ENCODE peak calls at places on chromosomes 6 and 20, in seven cellular contexts. One of them, this sample, is unnamed.

GRCh38 chr6:44133003-44133931 is 5.9 kb downstream of the TMEM63B start:
- DNase-seq in A549: peak
- DNase-seq in psoas muscle: peak
- DNase-seq in CD8-positive, alpha-beta memory T cell: no peak
- DNase-seq in stomach: peak
- DNase-seq in RWPE1: peak
- DNase-seq in caudate nucleus: peak
- DNase-seq in this sample: peak

GRCh38 chr20:9794831-9795230 is 44.0 kb downstream of the PAK5 start:
- DNase-seq in A549: no peak
- DNase-seq in psoas muscle: no peak
- DNase-seq in CD8-positive, alpha-beta memory T cell: no peak
- DNase-seq in stomach: no peak
- DNase-seq in RWPE1: no peak
- DNase-seq in caudate nucleus: no peak
- DNase-seq in this sample: no peak

GRCh38 chr20:63316502-63316921 is 23.5 kb downstream of the COL20A1 start:
- DNase-seq in A549: no peak
- DNase-seq in psoas muscle: peak
- DNase-seq in CD8-positive, alpha-beta memory T cell: peak
- DNase-seq in stomach: no peak
- DNase-seq in RWPE1: no peak
- DNase-seq in caudate nucleus: no peak
- DNase-seq in this sample: no peak

GRCh38 chr6:143224516-143224915 is 163.8 kb downstream of the AIG1 start:
- DNase-seq in A549: no peak
- DNase-seq in psoas muscle: no peak
- DNase-seq in CD8-positive, alpha-beta memory T cell: no peak
- DNase-seq in stomach: no peak
- DNase-seq in RWPE1: no peak
- DNase-seq in caudate nucleus: no peak
- DNase-seq in this sample: no peak

GRCh38 chr6:137219664-137220252 is 573 bp upstream of the IFNGR1 start:
- DNase-seq in A549: no peak
- DNase-seq in psoas muscle: no peak
- DNase-seq in CD8-positive, alpha-beta memory T cell: no peak
- DNase-seq in stomach: no peak
- DNase-seq in RWPE1: no peak
- DNase-seq in caudate nucleus: no peak
- DNase-seq in this sample: no peak

GRCh38 chr6:157631838-157632237 is 191.2 kb upstream of the SNX9 start:
- DNase-seq in A549: no peak
- DNase-seq in psoas muscle: no peak
- DNase-seq in CD8-positive, alpha-beta memory T cell: no peak
- DNase-seq in stomach: no peak
- DNase-seq in RWPE1: no peak
- DNase-seq in caudate nucleus: no peak
- DNase-seq in this sample: no peak

GRCh38 chr6:125203395-125203794 is 49.8 kb downstream of the TPD52L1 start:
- DNase-seq in A549: peak
- DNase-seq in psoas muscle: no peak
- DNase-seq in CD8-positive, alpha-beta memory T cell: no peak
- DNase-seq in stomach: no peak
- DNase-seq in RWPE1: no peak
- DNase-seq in caudate nucleus: no peak
- DNase-seq in this sample: no peak

GRCh38 chr6:133973109-133973971 is 20.3 kb downstream of the TBPL1 start:
- DNase-seq in A549: peak
- DNase-seq in psoas muscle: no peak
- DNase-seq in CD8-positive, alpha-beta memory T cell: no peak
- DNase-seq in stomach: no peak
- DNase-seq in RWPE1: peak
- DNase-seq in caudate nucleus: no peak
- DNase-seq in this sample: no peak

GRCh38 chr6:170042086-170042485 is 248.8 kb downstream of the DLL1 start:
- DNase-seq in A549: no peak
- DNase-seq in psoas muscle: no peak
- DNase-seq in CD8-positive, alpha-beta memory T cell: no peak
- DNase-seq in stomach: no peak
- DNase-seq in RWPE1: no peak
- DNase-seq in caudate nucleus: no peak
- DNase-seq in this sample: no peak

GRCh38 chr6:113103618-113104390 is 753.3 kb upstream of the MARCKS start:
- DNase-seq in A549: no peak
- DNase-seq in psoas muscle: no peak
- DNase-seq in CD8-positive, alpha-beta memory T cell: no peak
- DNase-seq in stomach: no peak
- DNase-seq in RWPE1: no peak
- DNase-seq in caudate nucleus: no peak
- DNase-seq in this sample: no peak

GRCh38 chr6:391559-392440 is at the start of gene IRF4:
- DNase-seq in A549: no peak
- DNase-seq in psoas muscle: no peak
- DNase-seq in CD8-positive, alpha-beta memory T cell: peak
- DNase-seq in stomach: no peak
- DNase-seq in RWPE1: no peak
- DNase-seq in caudate nucleus: no peak
- DNase-seq in this sample: no peak

GRCh38 chr20:49288784-49289696 is 11.2 kb upstream of the ZNFX1 start:
- DNase-seq in A549: no peak
- DNase-seq in psoas muscle: no peak
- DNase-seq in CD8-positive, alpha-beta memory T cell: no peak
- DNase-seq in stomach: no peak
- DNase-seq in RWPE1: no peak
- DNase-seq in caudate nucleus: no peak
- DNase-seq in this sample: no peak

GRCh38 chr6:15550724-15551123 is 112.1 kb downstream of the DTNBP1 start:
- DNase-seq in A549: no peak
- DNase-seq in psoas muscle: no peak
- DNase-seq in CD8-positive, alpha-beta memory T cell: no peak
- DNase-seq in stomach: no peak
- DNase-seq in RWPE1: no peak
- DNase-seq in caudate nucleus: no peak
- DNase-seq in this sample: no peak

GRCh38 chr6:152085533-152085932 is 278.1 kb downstream of the ESR1 start:
- DNase-seq in A549: peak
- DNase-seq in psoas muscle: no peak
- DNase-seq in CD8-positive, alpha-beta memory T cell: no peak
- DNase-seq in stomach: no peak
- DNase-seq in RWPE1: peak
- DNase-seq in caudate nucleus: no peak
- DNase-seq in this sample: no peak

GRCh38 chr6:13229205-13230085 is 98.9 kb downstream of the TBC1D7 start:
- DNase-seq in A549: peak
- DNase-seq in psoas muscle: no peak
- DNase-seq in CD8-positive, alpha-beta memory T cell: peak
- DNase-seq in stomach: no peak
- DNase-seq in RWPE1: peak
- DNase-seq in caudate nucleus: no peak
- DNase-seq in this sample: no peak

GRCh38 chr20:35314460-35315198 is 22.4 kb upstream of the FAM83C start:
- DNase-seq in A549: no peak
- DNase-seq in psoas muscle: no peak
- DNase-seq in CD8-positive, alpha-beta memory T cell: no peak
- DNase-seq in stomach: no peak
- DNase-seq in RWPE1: no peak
- DNase-seq in caudate nucleus: no peak
- DNase-seq in this sample: no peak

GRCh38 chr6:16973071-16973470 is 128.8 kb upstream of the STMND1 start:
- DNase-seq in A549: no peak
- DNase-seq in psoas muscle: no peak
- DNase-seq in CD8-positive, alpha-beta memory T cell: no peak
- DNase-seq in stomach: no peak
- DNase-seq in RWPE1: no peak
- DNase-seq in caudate nucleus: no peak
- DNase-seq in this sample: no peak
- H3K27ac ChIP-seq in A549: no peak
- H3K27ac ChIP-seq in psoas muscle: no peak
- H3K27ac ChIP-seq in CD8-positive, alpha-beta memory T cell: no peak
- H3K27ac ChIP-seq in stomach: no peak
- H3K27ac ChIP-seq in RWPE1: no peak
- H3K27ac ChIP-seq in caudate nucleus: no peak
- H3K27ac ChIP-seq in this sample: no peak

GRCh38 chr6:110419028-110419739 is 3.8 kb upstream of the DDO start:
- DNase-seq in A549: no peak
- DNase-seq in psoas muscle: no peak
- DNase-seq in CD8-positive, alpha-beta memory T cell: no peak
- DNase-seq in stomach: no peak
- DNase-seq in RWPE1: no peak
- DNase-seq in caudate nucleus: no peak
- DNase-seq in this sample: no peak

GRCh38 chr6:110410534-110410933 is 4.8 kb downstream of the DDO start:
- DNase-seq in A549: no peak
- DNase-seq in psoas muscle: no peak
- DNase-seq in CD8-positive, alpha-beta memory T cell: no peak
- DNase-seq in stomach: no peak
- DNase-seq in RWPE1: no peak
- DNase-seq in caudate nucleus: no peak
- DNase-seq in this sample: no peak

GRCh38 chr6:110412258-110412839 is 3.0 kb downstream of the DDO start:
- DNase-seq in A549: no peak
- DNase-seq in psoas muscle: no peak
- DNase-seq in CD8-positive, alpha-beta memory T cell: no peak
- DNase-seq in stomach: no peak
- DNase-seq in RWPE1: no peak
- DNase-seq in caudate nucleus: no peak
- DNase-seq in this sample: no peak

GRCh38 chr6:110414669-110415296 is 592 bp downstream of the DDO start:
- DNase-seq in A549: no peak
- DNase-seq in psoas muscle: no peak
- DNase-seq in CD8-positive, alpha-beta memory T cell: no peak
- DNase-seq in stomach: no peak
- DNase-seq in RWPE1: no peak
- DNase-seq in caudate nucleus: no peak
- DNase-seq in this sample: no peak

DNA sequence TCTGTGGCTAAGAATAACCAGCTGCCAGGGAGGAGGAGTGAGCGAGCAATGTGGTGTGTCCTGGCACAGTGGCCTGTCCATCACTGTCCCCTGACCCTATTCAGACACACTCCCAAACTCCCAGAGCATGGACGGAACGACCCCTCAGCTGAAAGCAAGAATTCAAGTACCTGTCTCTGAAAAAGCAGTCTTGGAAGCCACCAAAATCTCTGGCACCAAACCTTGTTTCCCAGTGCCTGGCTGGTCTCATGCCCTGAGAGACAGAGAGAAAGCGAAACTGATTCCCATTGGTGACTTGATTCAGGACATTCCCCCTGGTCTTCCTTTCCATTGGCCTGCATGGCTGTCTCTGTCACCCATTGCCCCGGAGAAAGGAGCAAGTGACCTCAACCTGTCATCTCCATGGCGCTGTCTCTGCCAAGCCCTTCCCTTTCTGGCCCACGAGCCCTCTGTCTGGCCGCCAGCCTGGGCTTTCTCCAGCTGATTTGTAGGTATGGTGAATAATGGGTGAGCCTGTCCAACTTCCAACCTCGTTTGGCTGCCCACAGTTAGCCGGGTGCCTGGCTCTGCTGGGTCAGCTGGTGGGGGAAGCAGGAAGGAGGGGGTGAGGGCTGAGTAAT is at the start of gene DDO:
- DNase-seq in A549: no peak
- DNase-seq in psoas muscle: peak
- DNase-seq in CD8-positive, alpha-beta memory T cell: no peak
- DNase-seq in stomach: peak
- DNase-seq in RWPE1: peak
- DNase-seq in caudate nucleus: peak
- DNase-seq in this sample: peak
- H3K27ac ChIP-seq in A549: no peak
- H3K27ac ChIP-seq in psoas muscle: peak
- H3K27ac ChIP-seq in CD8-positive, alpha-beta memory T cell: no peak
- H3K27ac ChIP-seq in stomach: peak
- H3K27ac ChIP-seq in RWPE1: peak
- H3K27ac ChIP-seq in caudate nucleus: peak
- H3K27ac ChIP-seq in this sample: peak

DNA sequence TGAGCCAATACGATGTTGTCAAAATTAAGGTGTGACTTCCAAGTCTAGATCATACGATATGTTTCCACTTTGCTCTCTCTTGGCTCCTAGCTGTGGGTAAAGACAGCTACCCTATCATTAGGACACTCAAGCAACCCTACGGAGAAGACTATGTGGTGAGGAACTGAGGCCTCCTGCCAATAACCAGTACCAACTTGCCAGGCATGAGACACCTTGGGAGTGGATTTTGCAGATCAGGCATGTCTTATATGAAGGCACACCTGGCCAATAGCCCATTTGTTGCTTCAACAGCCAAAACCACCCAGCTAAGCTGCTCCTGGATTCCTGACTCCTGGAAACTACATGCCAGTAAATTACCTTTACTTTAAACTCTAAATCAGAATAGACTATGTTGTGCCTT is 863.4 kb downstream of the DHX35 start:
- DNase-seq in A549: no peak
- DNase-seq in psoas muscle: no peak
- DNase-seq in CD8-positive, alpha-beta memory T cell: no peak
- DNase-seq in stomach: no peak
- DNase-seq in RWPE1: peak
- DNase-seq in caudate nucleus: no peak
- DNase-seq in this sample: no peak
- H3K27ac ChIP-seq in A549: no peak
- H3K27ac ChIP-seq in psoas muscle: no peak
- H3K27ac ChIP-seq in CD8-positive, alpha-beta memory T cell: no peak
- H3K27ac ChIP-seq in stomach: no peak
- H3K27ac ChIP-seq in RWPE1: no peak
- H3K27ac ChIP-seq in caudate nucleus: no peak
- H3K27ac ChIP-seq in this sample: no peak

GRCh38 chr20:41394081-41394480 is 27.5 kb upstream of the EMILIN3 start:
- DNase-seq in A549: no peak
- DNase-seq in psoas muscle: no peak
- DNase-seq in CD8-positive, alpha-beta memory T cell: no peak
- DNase-seq in stomach: no peak
- DNase-seq in RWPE1: no peak
- DNase-seq in caudate nucleus: no peak
- DNase-seq in this sample: no peak

GRCh38 chr20:41394931-41395668 is 28.5 kb upstream of the EMILIN3 start:
- DNase-seq in A549: no peak
- DNase-seq in psoas muscle: no peak
- DNase-seq in CD8-positive, alpha-beta memory T cell: no peak
- DNase-seq in stomach: no peak
- DNase-seq in RWPE1: no peak
- DNase-seq in caudate nucleus: no peak
- DNase-seq in this sample: no peak

GRCh38 chr20:41395669-41396664 is 29.3 kb upstream of the EMILIN3 start:
- DNase-seq in A549: no peak
- DNase-seq in psoas muscle: no peak
- DNase-seq in CD8-positive, alpha-beta memory T cell: no peak
- DNase-seq in stomach: no peak
- DNase-seq in RWPE1: no peak
- DNase-seq in caudate nucleus: no peak
- DNase-seq in this sample: no peak

GRCh38 chr20:41393705-41394066 is 27.1 kb upstream of the EMILIN3 start:
- DNase-seq in A549: no peak
- DNase-seq in psoas muscle: no peak
- DNase-seq in CD8-positive, alpha-beta memory T cell: no peak
- DNase-seq in stomach: no peak
- DNase-seq in RWPE1: no peak
- DNase-seq in caudate nucleus: peak
- DNase-seq in this sample: no peak

DNA sequence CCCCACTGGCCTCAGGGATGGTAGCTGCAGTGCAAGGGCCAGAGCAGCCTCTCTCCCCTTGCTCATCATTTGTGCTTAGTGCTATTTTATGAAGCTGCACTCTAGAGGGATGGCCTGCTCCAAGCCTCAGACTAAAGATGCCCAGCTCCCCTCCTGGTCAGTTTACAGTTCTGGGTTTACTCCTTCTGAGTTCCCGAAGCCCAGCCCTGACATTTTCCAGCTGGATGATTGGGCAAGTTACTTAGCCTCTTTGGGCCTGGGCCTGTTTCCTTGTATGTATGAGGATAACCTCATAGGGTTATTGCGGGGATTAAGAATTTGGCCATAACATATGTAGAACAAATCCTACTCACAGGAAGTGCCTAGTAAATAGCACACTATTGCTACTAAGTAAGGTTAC is 31.8 kb upstream of the EMILIN3 start:
- DNase-seq in A549: no peak
- DNase-seq in psoas muscle: no peak
- DNase-seq in CD8-positive, alpha-beta memory T cell: no peak
- DNase-seq in stomach: peak
- DNase-seq in RWPE1: no peak
- DNase-seq in caudate nucleus: no peak
- DNase-seq in this sample: no peak
- H3K27ac ChIP-seq in A549: no peak
- H3K27ac ChIP-seq in psoas muscle: no peak
- H3K27ac ChIP-seq in CD8-positive, alpha-beta memory T cell: no peak
- H3K27ac ChIP-seq in stomach: peak
- H3K27ac ChIP-seq in RWPE1: no peak
- H3K27ac ChIP-seq in caudate nucleus: no peak
- H3K27ac ChIP-seq in this sample: no peak

This sample was measured in substantia nigra.